ENCODE peak calls at places on chromosomes 12 and 14, in eight cellular contexts. W is activated CD4-positive, alpha-beta T cell treated with anti-CD3 and anti-CD28 coated beads, Interleukin-2, amount 50 U/mL, for 1 hour; U is adipocyte; Y is GM23338; A is colonic mucosa; Z is GM20000; R is activated CD8-positive, alpha-beta memory T cell treated with anti-CD3 and anti-CD28 coated beads, Interleukin-2, amount 50 U/mL, for 4 hours; T is mesothelial cell of epicardium. C is an unnamed sample.
A peak's percentile ranks its signal among the peaks of the same experiment; 100 is the strongest.

GRCh38 chr12:55847603-55848329 is 5.0 kb upstream of the MMP19 start:
- DNase-seq in A (peak; percentile 72), W (no peak), Z (no peak), Y (peak; percentile 37), R (no peak), U (peak; percentile 99), T (peak; percentile 52), C (peak; percentile 68)

GRCh38 chr12:6699989-6700645 is 498 bp downstream of the PIANP start:
- DNase-seq in Y (peak; percentile 72), W (peak; percentile 13), U (peak; percentile 55), R (peak; percentile 24), T (peak; percentile 53), A (no peak), Z (peak; percentile 58), C (peak; percentile 74)

GRCh38 chr12:20950248-20950647 is 139.7 kb downstream of the SLCO1B3 start:
- DNase-seq in A (no peak), Z (peak; percentile 13), U (peak; percentile 4), W (no peak), Y (peak; percentile 55), R (no peak), T (no peak), C (no peak)

GRCh38 chr12:19186722-19187661 is 57.5 kb downstream of the PLEKHA5 start:
- DNase-seq in R (no peak), A (no peak), W (no peak), Y (peak; percentile 77), T (no peak), Z (peak; percentile 23), U (peak; percentile 85), C (peak; percentile 29)

GRCh38 chr12:91040356-91040755 is 17.5 kb downstream of the KERA start:
- DNase-seq in R (no peak), Y (no peak), Z (no peak), W (no peak), A (no peak), U (peak; percentile 79), T (no peak), C (no peak)

GRCh38 chr14:68682166-68683103 is 110.4 kb downstream of the ZFP36L1 start:
- DNase-seq in Y (no peak), R (peak; percentile 47), U (peak; percentile 95), A (peak; percentile 44), T (no peak), Z (peak; percentile 49), W (peak; percentile 25), C (no peak)

GRCh38 chr14:83706555-83706954 is 1823.4 kb upstream of the FLRT2 start:
- DNase-seq in T (no peak), U (peak; percentile 45), A (no peak), W (no peak), Z (no peak), R (no peak), Y (peak; percentile 93), C (no peak)

GRCh38 chr12:5244513-5244972 is 187.4 kb upstream of the NTF3 start:
- DNase-seq in Y (peak; percentile 67), T (no peak), W (no peak), Z (no peak), R (no peak), A (peak; percentile 64), U (no peak), C (no peak)

GRCh38 chr12:49322708-49323523 is at the start of gene TROAP:
- DNase-seq in Z (peak; percentile 98), Y (peak; percentile 99), W (peak; percentile 95), T (peak; percentile 96), R (peak; percentile 95), A (peak; percentile 98), U (peak; percentile 100), C (peak; percentile 96)

GRCh38 chr14:64628940-64629403 is 75.3 kb upstream of the PLEKHG3 start:
- DNase-seq in Y (no peak), R (no peak), W (no peak), Z (no peak), A (no peak), U (peak; percentile 79), T (no peak), C (no peak)

GRCh38 chr12:8680533-8680932 is 17.3 kb upstream of the RIMKLB start:
- DNase-seq in U (no peak), T (no peak), Z (no peak), A (no peak), W (no peak), R (no peak), Y (peak; percentile 56), C (no peak)

GRCh38 chr14:72790887-72791566 is 102.9 kb downstream of the DPF3 start:
- DNase-seq in Z (no peak), W (no peak), Y (no peak), R (no peak), A (no peak), T (no peak), U (no peak), C (no peak)

GRCh38 chr14:23364604-23365352 is at the start of gene EFS:
- DNase-seq in T (peak; percentile 61), W (no peak), Y (peak; percentile 79), Z (no peak), A (no peak), R (no peak), U (peak; percentile 71), C (peak; percentile 90)

GRCh38 chr14:103816991-103817390 is 30.4 kb downstream of the PPP1R13B start:
- DNase-seq in R (no peak), Z (no peak), A (no peak), U (no peak), Y (no peak), T (no peak), W (no peak), C (no peak)

GRCh38 chr12:14185441-14186192 is 179.9 kb upstream of the ATF7IP start:
- DNase-seq in Z (peak; percentile 48), U (peak; percentile 75), T (no peak), Y (peak; percentile 93), R (no peak), W (no peak), A (peak; percentile 75), C (no peak)

GRCh38 chr12:14207946-14208612 is 157.4 kb upstream of the ATF7IP start:
- DNase-seq in W (no peak), Z (no peak), T (peak; percentile 60), U (no peak), A (peak; percentile 81), R (no peak), Y (peak; percentile 50), C (peak; percentile 38)

GRCh38 chr12:114447274-114447716 is 41.4 kb upstream of the TBX5 start:
- DNase-seq in Y (peak; percentile 56), A (no peak), W (no peak), R (no peak), U (no peak), Z (no peak), T (no peak), C (no peak)

GRCh38 chr14:35140718-35141581 is 18.6 kb downstream of the PRORP start:
- DNase-seq in Y (peak; percentile 31), Z (no peak), T (no peak), W (no peak), U (peak; percentile 77), R (no peak), A (no peak), C (no peak)

GRCh38 chr14:54556535-54556934 is 10.4 kb upstream of the SAMD4A start:
- DNase-seq in Z (no peak), R (no peak), U (no peak), W (no peak), T (no peak), Y (peak; percentile 32), A (no peak), C (no peak)

GRCh38 chr12:43676183-43676813 is 82.3 kb downstream of the PUS7L start:
- DNase-seq in U (no peak), A (no peak), T (no peak), Z (peak; percentile 56), R (no peak), W (no peak), Y (peak; percentile 60), C (no peak)

GRCh38 chr14:55869397-55870049 is 248.7 kb upstream of the PELI2 start:
- DNase-seq in A (no peak), W (no peak), R (no peak), T (no peak), Y (no peak), U (no peak), Z (no peak), C (no peak)

GRCh38 chr12:118830251-118830650 is 151.1 kb upstream of the SRRM4 start:
- DNase-seq in Y (no peak), Z (no peak), A (no peak), R (no peak), T (no peak), W (no peak), U (no peak), C (no peak)

GRCh38 chr12:53974084-53975018 is at the start of gene HOTAIR:
- DNase-seq in R (no peak), U (no peak), W (no peak), Y (peak; percentile 54), Z (peak; percentile 78), A (no peak), T (no peak), C (peak; percentile 82)

GRCh38 chr12:23376238-23376637 is 573.2 kb downstream of the SOX5 start:
- DNase-seq in W (no peak), A (no peak), R (no peak), Z (no peak), T (no peak), U (no peak), Y (peak; percentile 64), C (no peak)

GRCh38 chr12:123270380-123271181 is 1.1 kb downstream of the CDK2AP1 start:
- DNase-seq in Y (peak; percentile 34), R (peak; percentile 21), Z (peak; percentile 55), T (no peak), W (no peak), A (peak; percentile 45), U (peak; percentile 53), C (peak; percentile 29)

GRCh38 chr12:80404629-80405028 is 39.4 kb upstream of the PTPRQ start:
- DNase-seq in T (no peak), A (no peak), Z (no peak), R (no peak), U (no peak), W (no peak), Y (no peak), C (no peak)

GRCh38 chr12:117733292-117733805 is 235.4 kb downstream of the KSR2 start:
- DNase-seq in T (no peak), W (no peak), A (no peak), U (no peak), Y (no peak), Z (no peak), R (no peak), C (no peak)

GRCh38 chr12:1875608-1876007 is 42.8 kb downstream of the CACNA2D4 start:
- DNase-seq in Z (no peak), U (no peak), R (no peak), A (peak; percentile 3), T (no peak), Y (no peak), W (no peak), C (no peak)

GRCh38 chr12:127081058-127081457 is 1185.9 kb upstream of the TMEM132C start:
- DNase-seq in U (no peak), R (no peak), T (no peak), A (no peak), Z (no peak), Y (no peak), W (no peak), C (no peak)

GRCh38 chr12:111715242-111715641 is 29.4 kb downstream of the ACAD10 start:
- DNase-seq in W (no peak), T (no peak), Y (no peak), A (no peak), Z (no peak), U (no peak), R (no peak), C (no peak)

GRCh38 chr12:102043928-102044327 is 17.9 kb downstream of the WASHC3 start:
- DNase-seq in Y (no peak), A (no peak), U (no peak), W (no peak), T (no peak), Z (no peak), R (no peak), C (no peak)

GRCh38 chr12:56522486-56523193 is 1.0 kb downstream of the RBMS2 start:
- DNase-seq in A (no peak), T (no peak), Y (peak; percentile 60), R (no peak), Z (no peak), W (no peak), U (peak; percentile 49), C (no peak)

GRCh38 chr12:10136637-10137205 is 6.7 kb upstream of the CLEC7A start:
- DNase-seq in R (no peak), T (no peak), U (no peak), W (no peak), Y (no peak), Z (no peak), A (no peak), C (no peak)